ENCODE peak calls at places on chromosome 13, in four cellular contexts. B is HepG2, R is H1, S is GM12878. M is an unnamed sample. For H4K20me1, the result is how much of the 10 kb centered on the place peaks cover.

GRCh38 chr13:28353679-28354078 is 141.2 kb downstream of the FLT1 start:
- DNase-seq in B (no peak), R (no peak), S (no peak), M (no peak)

GRCh38 chr13:44989941-44990340 is 603 bp downstream of the GPALPP1 start:
- DNase-seq in B (no peak), R (no peak), S (no peak), M (no peak)

GRCh38 chr13:83499286-83499685 is 383.0 kb downstream of the SLITRK1 start:
- DNase-seq in B (no peak), R (no peak), S (no peak), M (no peak)

GRCh38 chr13:35283856-35284255 is 192.6 kb downstream of the MAB21L1 start:
- DNase-seq in B (peak), R (no peak), S (no peak), M (no peak)

GRCh38 chr13:113425931-113426590 is 27.2 kb downstream of the ADPRHL1 start:
- DNase-seq in B (no peak), R (no peak), S (no peak), M (no peak)

GRCh38 chr13:97573011-97573410 is 139.0 kb downstream of the RAP2A start:
- DNase-seq in B (no peak), R (no peak), S (no peak), M (no peak)

GRCh38 chr13:111209613-111210012 is 94.5 kb downstream of the ARHGEF7 start:
- DNase-seq in B (no peak), R (no peak), S (no peak), M (no peak)

GRCh38 chr13:78121459-78122348 is 203.1 kb upstream of the EDNRB start:
- DNase-seq in B (peak), R (no peak), S (peak), M (peak)

GRCh38 chr13:40485611-40486517 is 180.6 kb downstream of the FOXO1 start:
- DNase-seq in B (no peak), R (no peak), S (no peak), M (no peak)

GRCh38 chr13:111657013-111657412 is 336.6 kb downstream of the TEX29 start:
- DNase-seq in B (no peak), R (no peak), S (no peak), M (no peak)

GRCh38 chr13:95948646-95949045 is 104.6 kb downstream of the UGGT2 start:
- DNase-seq in B (no peak), R (no peak), S (no peak), M (no peak)

GRCh38 chr13:87426737-87427136 is 244.4 kb upstream of the SLITRK5 start:
- DNase-seq in B (no peak), R (no peak), S (no peak), M (no peak)

GRCh38 chr13:52004508-52005183 is 6.6 kb downstream of the ATP7B start:
- DNase-seq in B (no peak), R (no peak), S (no peak), M (no peak)

GRCh38 chr13:112078216-112078615 is 11.3 kb downstream of the SOX1 start:
- DNase-seq in B (no peak), R (no peak), S (no peak), M (no peak)

GRCh38 chr13:45206340-45206739 is 5.5 kb upstream of the KCTD4 start:
- DNase-seq in B (no peak), R (no peak), S (peak), M (no peak)

GRCh38 chr13:96052655-96053002 is 572 bp downstream of the UGGT2 start:
- DNase-seq in B (peak), R (no peak), S (peak), M (peak)

GRCh38 chr13:27005976-27006518 is 165.6 kb downstream of the USP12 start:
- DNase-seq in B (no peak), R (no peak), S (no peak), M (no peak)

GRCh38 chr13:105008606-105009005 is 1526.9 kb downstream of the EFNB2 start:
- DNase-seq in B (no peak), R (no peak), S (no peak), M (no peak)

GRCh38 chr13:35784286-35784951 is 307.9 kb upstream of the MAB21L1 start:
- DNase-seq in B (peak), R (no peak), S (no peak), M (no peak)

GRCh38 chr13:42041017-42041683 is 7.3 kb upstream of the DGKH start:
- DNase-seq in B (no peak), R (no peak), S (peak), M (peak)

GRCh38 chr13:38496956-38497355 is 147.3 kb downstream of the UFM1 start:
- DNase-seq in B (no peak), R (no peak), S (no peak), M (no peak)

GRCh38 chr13:31885994-31886393 is 145.6 kb upstream of the FRY start:
- DNase-seq in B (no peak), R (no peak), S (no peak), M (no peak)

GRCh38 chr13:31598990-31599389 is 140.3 kb upstream of the RXFP2 start:
- DNase-seq in B (no peak), R (no peak), S (no peak), M (no peak)

GRCh38 chr13:106573855-106574254 is 5.9 kb upstream of the ARGLU1 start:
- DNase-seq in B (no peak), R (no peak), S (no peak), M (no peak)

GRCh38 chr13:113665582-113666323 is 1.3 kb upstream of the GRK1 start:
- DNase-seq in B (no peak), R (no peak), S (no peak), M (no peak)

GRCh38 chr13:73765651-73766384 is 368.4 kb downstream of the KLF12 start:
- DNase-seq in B (peak), R (no peak), S (no peak), M (no peak)

GRCh38 chr13:66443926-66444325 is 786.2 kb downstream of the PCDH9 start:
- DNase-seq in B (no peak), R (no peak), S (no peak), M (no peak)

GRCh38 chr13:32316476-32316875 is 1.2 kb downstream of the BRCA2 start:
- DNase-seq in B (no peak), R (no peak), S (no peak), M (no peak)

GRCh38 chr13:95643814-95644598 is 500 bp downstream of the DZIP1 start:
- DNase-seq in B (peak), R (no peak), S (no peak), M (no peak)

GRCh38 chr13:75415720-75416119 is 66.2 kb downstream of the TBC1D4 start:
- DNase-seq in B (no peak), R (no peak), S (no peak), M (no peak)

GRCh38 chr13:101942535-101943157 is 459.2 kb downstream of the FGF14 start:
- DNase-seq in B (no peak), R (no peak), S (no peak), M (no peak)

GRCh38 chr13:30600470-30600869 is 17.2 kb upstream of the USPL1 start:
- DNase-seq in B (no peak), R (no peak), S (no peak), M (no peak)

GRCh38 chr13:74114202-74114601 is 20.0 kb downstream of the KLF12 start:
- DNase-seq in B (no peak), R (no peak), S (no peak), M (no peak)

GRCh38 chr13:78709028-78709427 is 50.1 kb upstream of the OBI1 start:
- DNase-seq in B (peak), R (no peak), S (no peak), M (no peak)

GRCh38 chr13:37716395-37716794 is 117.8 kb upstream of the POSTN start:
- DNase-seq in B (no peak), R (no peak), S (no peak), M (no peak)

GRCh38 chr13:32471187-32471922 is 43.4 kb upstream of the N4BP2L1 start:
- DNase-seq in B (no peak), R (no peak), S (no peak), M (peak)

GRCh38 chr13:99217461-99218101 is 16.9 kb downstream of the UBAC2 start:
- DNase-seq in B (no peak), R (no peak), S (no peak), M (no peak)
- H4K20me1 ChIP-seq in B (under half), R (under half), S (under half), M (under half)

GRCh38 chr13:80339841-80340642 is 884 bp downstream of the SPRY2 start:
- DNase-seq in B (peak), R (no peak), S (no peak), M (peak)
- TF ChIP-seq KDM1A in B (no peak), R (no peak), S (no peak), M (no peak)

DNA sequence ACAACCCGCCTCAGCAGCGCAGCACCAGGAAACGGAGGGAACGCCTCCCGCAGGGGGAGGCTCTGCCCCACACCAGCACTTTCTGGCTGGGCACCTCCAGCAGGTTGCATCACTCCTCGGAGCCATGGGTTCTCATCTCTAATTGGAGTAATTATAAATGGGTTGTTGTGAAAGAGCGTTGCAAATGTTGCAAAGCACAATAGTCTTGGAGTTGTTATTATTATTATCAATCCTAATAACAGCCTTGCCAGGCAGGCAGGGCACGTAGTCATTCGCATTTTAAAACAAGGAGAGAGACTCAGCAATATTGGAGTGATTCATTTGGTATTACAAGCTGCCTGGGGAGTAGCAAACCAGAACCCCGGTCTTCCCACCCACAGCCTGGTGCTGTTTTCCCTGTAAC is 108.6 kb upstream of the GJB6 start:
- DNase-seq in B (no peak), R (no peak), S (no peak), M (no peak)
- TF ChIP-seq SIN3A in B (no peak), R (no peak), S (no peak), M (no peak)

GRCh38 chr13:21045101-21045500 is 16.3 kb downstream of the LATS2 start:
- DNase-seq in B (no peak), R (no peak), S (no peak), M (no peak)
- H4K20me1 ChIP-seq in B (under half), R (under half), S (under half), M (under half)

DNA sequence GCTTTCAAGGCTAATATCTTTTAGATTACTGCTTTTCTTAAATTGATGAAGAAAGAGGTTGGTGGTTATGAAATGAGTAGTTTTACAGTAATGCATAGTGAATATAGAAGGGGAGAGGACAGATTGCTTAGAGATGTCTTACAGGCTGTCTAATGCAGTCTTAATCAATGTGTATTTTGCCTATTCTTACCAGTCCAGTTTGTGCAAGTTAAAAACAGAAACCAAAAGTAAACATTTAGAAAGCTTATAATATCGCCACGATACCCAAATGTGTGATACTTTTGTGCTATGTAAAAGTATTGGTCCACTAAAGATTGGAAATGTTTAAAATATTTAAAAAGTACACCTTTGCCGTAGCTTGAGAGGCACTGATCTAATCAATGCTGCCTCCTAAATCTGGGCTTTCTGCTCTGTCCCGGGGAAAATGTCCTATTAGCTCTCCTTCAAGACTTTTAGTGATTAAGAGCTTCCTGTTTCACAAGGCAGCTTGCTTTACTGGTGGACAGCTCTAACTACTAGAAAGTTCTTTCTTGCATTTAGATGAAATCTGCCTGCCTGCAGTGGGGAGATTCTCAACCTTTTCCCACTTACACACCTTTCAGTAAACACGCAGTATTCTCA is 64.7 kb downstream of the DNAJC15 start:
- DNase-seq in B (no peak), R (no peak), S (no peak), M (no peak)
- TF ChIP-seq KDM1A in B (no peak), R (no peak), S (no peak), M (no peak)

DNA sequence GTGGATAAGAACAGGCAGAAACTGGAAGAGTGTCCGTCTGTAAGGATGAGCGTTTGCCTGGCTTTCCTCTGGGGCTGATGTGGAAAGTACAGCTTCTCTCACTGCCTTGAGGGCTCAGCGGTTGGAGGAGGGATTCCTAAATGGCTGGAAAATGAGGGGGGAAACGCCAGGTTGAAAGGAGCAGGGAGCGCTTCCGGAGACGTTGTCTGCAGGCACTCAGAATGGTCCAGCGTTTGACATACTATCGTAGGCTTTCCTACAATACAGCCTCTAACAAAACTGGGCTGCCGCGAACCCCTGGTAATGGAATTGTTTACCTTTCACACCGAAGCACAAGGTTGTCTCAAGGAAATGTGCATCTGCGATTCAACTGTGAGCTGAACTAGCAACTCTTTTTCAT is 39.9 kb downstream of the MRPL57 start:
- DNase-seq in B (no peak), R (no peak), S (no peak), M (no peak)
- TF ChIP-seq SIN3A in B (no peak), R (no peak), S (no peak), M (no peak)

DNA sequence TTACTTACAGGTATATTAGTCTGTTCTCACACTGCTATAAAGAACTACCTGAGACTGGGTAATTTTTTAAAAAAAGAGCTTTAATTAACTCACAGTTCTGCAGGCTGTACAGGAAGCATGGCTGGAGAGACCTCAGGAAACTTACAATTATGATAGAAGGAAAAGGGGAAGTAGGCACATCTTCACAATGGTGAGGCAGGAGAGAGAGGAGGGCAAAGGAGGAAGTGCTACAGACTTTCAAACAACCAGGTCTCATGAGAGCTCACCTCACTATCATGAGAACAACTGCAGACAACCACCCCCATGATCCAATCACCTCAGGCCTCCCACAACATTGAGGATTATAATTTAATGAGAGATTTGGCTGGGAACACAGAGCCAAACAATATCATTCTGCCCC is 511.7 kb downstream of the SLITRK6 start:
- DNase-seq in B (no peak), R (no peak), S (no peak), M (no peak)
- H4K20me1 ChIP-seq in B (under half), R (under half), S (under half), M (under half)

M was measured in K562.